ENCODE peak calls at places on chromosome 7, in ten cellular contexts. Y is dorsolateral prefrontal cortex, R is psoas muscle, U is fibroblast of mammary gland, B is IMR-90, L is brain microvascular endothelial cell, V is mammary epithelial cell, Q is heart left ventricle, M is pancreas, D is choroid plexus epithelial cell. J is an unnamed sample.

GRCh38 chr7:70631732-70632131 is 500.2 kb upstream of the GALNT17 start:
- DNase-seq in U (no peak), R (no peak), V (no peak), L (no peak), Y (no peak), D (no peak), M (no peak), B (no peak), Q (no peak), J (no peak)

GRCh38 chr7:138872576-138872975 is 74.6 kb upstream of the ATP6V0A4 start:
- DNase-seq in L (no peak), B (no peak), Q (no peak), M (no peak), Y (no peak), V (peak), R (no peak), D (no peak), U (no peak), J (peak)

GRCh38 chr7:149827089-149827981 is 10.8 kb upstream of the ZNF862 start:
- DNase-seq in M (no peak), Q (peak), V (no peak), Y (no peak), L (no peak), R (no peak), B (no peak), U (no peak), D (no peak), J (no peak)

GRCh38 chr7:57425969-57426628 is 23.9 kb upstream of the ZNF716 start:
- DNase-seq in D (no peak), U (no peak), L (no peak), Y (no peak), V (no peak), B (no peak), Q (no peak), R (no peak), M (peak), J (no peak)

GRCh38 chr7:112103246-112103645 is 103.0 kb downstream of the DOCK4 start:
- DNase-seq in R (no peak), Y (no peak), M (no peak), U (peak), Q (no peak), L (peak), B (peak), V (peak), D (peak), J (peak)

GRCh38 chr7:50690541-50691011 is 92.1 kb downstream of the GRB10 start:
- DNase-seq in V (no peak), R (no peak), U (peak), Y (no peak), L (no peak), Q (no peak), D (no peak), B (no peak), M (no peak), J (no peak)

GRCh38 chr7:40990841-40991240 is 712.0 kb downstream of the INHBA start:
- DNase-seq in L (no peak), B (no peak), D (no peak), R (no peak), Q (no peak), Y (no peak), M (no peak), U (peak), V (no peak), J (no peak)

GRCh38 chr7:158885624-158886023 is 29.3 kb downstream of the DYNC2I1 start:
- DNase-seq in U (peak), M (no peak), R (no peak), Q (no peak), B (peak), V (no peak), Y (no peak), D (peak), L (no peak), J (peak)

GRCh38 chr7:150941983-150942590 is 36.0 kb downstream of the KCNH2 start:
- DNase-seq in Y (no peak), L (no peak), U (no peak), R (no peak), V (peak), M (peak), B (no peak), Q (no peak), D (no peak), J (peak)

DNA sequence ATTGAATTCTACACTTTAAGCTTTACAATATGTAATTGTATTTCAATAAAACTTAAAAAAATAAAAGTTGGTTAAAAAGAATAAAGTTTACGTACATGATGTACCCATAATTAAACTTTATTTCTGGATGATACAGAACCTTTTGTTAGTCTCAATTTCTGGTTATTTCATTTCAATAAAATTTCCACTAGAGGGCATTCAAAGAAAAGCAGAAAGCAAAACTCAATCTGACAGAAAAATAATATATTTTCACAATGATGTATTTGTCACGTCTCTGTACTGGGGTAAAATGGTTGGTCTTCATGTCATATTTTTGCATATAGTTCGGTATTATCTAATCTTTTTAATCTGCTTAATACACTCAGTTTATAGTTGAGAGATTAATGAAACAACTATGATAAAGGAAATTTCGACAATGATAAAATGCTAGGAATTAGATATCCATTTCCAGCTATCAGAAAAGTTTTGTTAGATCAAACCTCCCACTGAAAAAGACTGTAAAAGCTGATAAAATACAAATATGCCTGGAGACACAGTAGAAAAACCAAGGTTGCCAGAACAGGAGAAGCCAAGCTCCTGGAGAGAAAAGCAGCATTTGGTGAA is 27.4 kb downstream of the ASZ1 start:
- DNase-seq in B (peak), R (no peak), L (no peak), Y (no peak), V (no peak), Q (no peak), M (no peak), U (no peak), D (peak), J (peak)
- TF ChIP-seq CTCF in B (peak), R (peak), L (peak), Y (peak), V (peak), Q (peak), M (no peak), U (peak), D (peak), J (no peak)

GRCh38 chr7:36291387-36292316 is 98.0 kb upstream of the ANLN start:
- DNase-seq in B (peak), U (peak), Q (peak), Y (peak), V (peak), R (peak), D (peak), L (peak), M (peak), J (peak)
- TF ChIP-seq CTCF in B (peak), U (peak), Q (peak), Y (peak), V (peak), R (peak), D (peak), L (peak), M (peak), J (peak)

GRCh38 chr7:39703143-39703542 is 79.8 kb downstream of the RALA start:
- DNase-seq in D (peak), U (peak), L (peak), M (no peak), B (peak), Y (no peak), V (no peak), Q (no peak), R (no peak), J (no peak)
- TF ChIP-seq CTCF in D (peak), U (peak), L (peak), M (no peak), B (peak), Y (no peak), V (peak), Q (no peak), R (no peak), J (no peak)

DNA sequence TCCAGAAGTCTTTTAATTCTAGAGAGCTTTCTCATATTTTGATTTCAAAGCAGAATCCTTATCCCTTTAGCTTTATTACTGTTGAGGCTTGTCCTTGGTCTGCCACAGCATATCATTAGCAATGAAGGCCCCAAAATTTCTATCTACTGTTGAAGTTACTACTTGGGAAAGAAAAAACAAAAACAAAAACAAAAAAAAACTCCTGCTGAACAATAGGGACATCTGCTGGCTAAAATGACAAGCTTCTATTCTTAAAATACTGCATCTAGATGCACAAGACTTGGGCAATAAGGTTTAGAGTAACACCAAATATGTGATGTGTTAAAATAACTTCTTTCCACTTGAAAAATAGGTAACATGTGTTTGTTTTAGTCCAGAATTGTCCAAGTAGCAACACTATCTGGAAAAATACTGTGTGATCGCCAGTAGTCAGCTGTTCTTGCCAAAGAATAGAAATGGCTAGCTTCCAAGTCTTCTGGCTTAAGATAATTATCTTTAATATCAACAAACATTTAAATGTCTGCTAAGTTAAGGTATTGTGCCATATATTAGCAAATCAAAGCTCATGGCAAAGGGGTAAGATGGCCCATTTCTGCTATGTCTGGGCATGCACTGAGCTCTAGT is 3.8 kb upstream of the DMTF1 start:
- DNase-seq in R (no peak), V (peak), M (no peak), L (no peak), Y (no peak), U (peak), B (peak), D (peak), Q (no peak), J (peak)
- TF ChIP-seq CTCF in R (peak), V (peak), M (no peak), L (peak), Y (peak), U (peak), B (peak), D (peak), Q (peak), J (peak)

GRCh38 chr7:52685351-52685750 is 350.1 kb upstream of the POM121L12 start:
- DNase-seq in U (no peak), D (peak), M (no peak), B (no peak), Q (no peak), R (no peak), V (no peak), Y (no peak), L (no peak), J (no peak)

GRCh38 chr7:52682993-52683392 is 352.4 kb upstream of the POM121L12 start:
- DNase-seq in L (no peak), V (no peak), U (no peak), B (no peak), Q (no peak), Y (no peak), M (no peak), R (no peak), D (no peak), J (no peak)

GRCh38 chr7:52689912-52690311 is 345.5 kb upstream of the POM121L12 start:
- DNase-seq in M (no peak), D (no peak), B (no peak), V (no peak), R (no peak), Q (no peak), L (no peak), U (no peak), Y (no peak), J (peak)

GRCh38 chr7:52684388-52684787 is 351.0 kb upstream of the POM121L12 start:
- DNase-seq in M (no peak), B (no peak), Y (no peak), Q (no peak), V (no peak), D (no peak), L (no peak), R (no peak), U (no peak), J (no peak)
- TF ChIP-seq CTCF in M (no peak), B (no peak), Y (no peak), Q (no peak), V (no peak), D (no peak), L (no peak), R (no peak), U (no peak), J (no peak)

GRCh38 chr7:46775776-46776175 is 806.1 kb downstream of the TNS3 start:
- DNase-seq in L (no peak), Y (no peak), M (no peak), Q (no peak), V (no peak), R (no peak), D (peak), B (peak), U (no peak), J (no peak)

GRCh38 chr7:46775020-46775419 is 806.9 kb downstream of the TNS3 start:
- DNase-seq in L (no peak), M (no peak), U (peak), V (no peak), Q (no peak), D (no peak), Y (no peak), R (no peak), B (no peak), J (no peak)

GRCh38 chr7:46774515-46774914 is 807.4 kb downstream of the TNS3 start:
- DNase-seq in Y (no peak), D (no peak), V (no peak), Q (no peak), U (peak), M (no peak), L (no peak), R (no peak), B (no peak), J (no peak)

GRCh38 chr7:46772740-46773139 is 809.2 kb downstream of the TNS3 start:
- DNase-seq in B (no peak), Y (no peak), M (no peak), U (no peak), V (no peak), L (no peak), D (no peak), Q (no peak), R (no peak), J (no peak)

DNA sequence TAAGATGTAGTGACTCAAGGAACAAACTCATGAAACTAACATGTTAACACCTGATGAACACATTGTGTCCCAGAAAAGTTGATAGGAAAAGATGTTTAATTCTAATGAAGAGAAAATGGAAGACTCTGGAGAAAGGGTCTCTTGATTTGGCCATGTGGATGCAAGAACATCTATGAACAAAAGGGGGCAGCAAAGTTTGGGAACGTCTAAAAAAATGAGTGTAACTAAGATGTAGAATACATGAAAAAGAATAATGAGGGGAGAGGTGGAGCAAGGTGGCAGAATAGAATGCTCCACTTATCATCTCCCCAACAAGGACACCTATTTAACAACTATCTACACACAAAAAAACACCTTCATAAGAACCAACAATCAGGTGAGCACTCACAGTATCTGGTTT is 805.1 kb downstream of the TNS3 start:
- DNase-seq in L (no peak), B (peak), Q (no peak), Y (no peak), U (peak), M (no peak), V (peak), R (no peak), D (peak), J (peak)
- TF ChIP-seq CTCF in L (peak), B (peak), Q (no peak), Y (no peak), U (peak), M (no peak), V (peak), R (no peak), D (peak), J (peak)

DNA sequence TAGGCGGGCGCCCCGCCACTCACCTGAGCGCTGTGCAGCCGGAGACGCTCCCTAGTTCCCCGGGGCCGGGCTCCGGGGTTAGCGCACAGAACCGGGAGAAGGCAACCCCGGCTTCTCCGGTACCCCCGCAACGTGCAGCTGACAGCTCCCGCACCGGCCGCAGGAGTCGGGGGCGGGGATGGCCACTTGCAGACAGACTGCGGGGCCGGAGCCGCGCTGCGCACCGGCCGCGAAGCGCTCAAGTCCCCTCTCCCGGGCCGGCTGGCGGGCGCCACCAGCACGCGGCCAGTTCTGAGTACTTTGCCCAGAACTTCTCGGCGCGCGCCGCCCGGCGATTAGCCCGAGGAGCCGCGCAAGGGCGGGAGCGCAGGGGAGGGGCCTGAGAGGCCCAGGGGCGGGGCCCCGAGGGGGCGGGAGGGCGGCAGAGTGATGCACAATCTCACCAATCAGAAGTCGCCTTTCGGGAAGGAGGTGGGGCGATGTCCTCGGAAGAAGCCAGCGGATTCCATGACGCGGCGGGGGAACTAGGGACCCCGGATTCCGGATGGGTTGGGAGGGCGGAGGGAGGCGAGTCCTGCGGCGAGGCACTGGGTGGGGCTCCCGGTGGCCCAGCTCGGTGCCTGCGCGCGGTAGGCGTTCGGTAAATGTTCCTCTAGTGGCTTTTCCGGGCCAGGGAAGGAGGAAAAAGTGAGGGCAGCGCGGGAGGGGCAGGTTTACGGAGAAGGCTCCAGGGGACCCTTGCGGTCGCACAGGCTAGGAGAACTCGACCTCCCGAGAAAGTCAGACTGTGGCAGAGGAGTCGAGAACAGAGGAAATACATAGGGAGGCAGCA is at the start of gene OSBPL3:
- DNase-seq in B (peak), Y (peak), M (peak), D (peak), Q (peak), V (peak), U (peak), R (peak), L (peak), J (peak)
- TF ChIP-seq CTCF in B (peak), Y (peak), M (no peak), D (peak), Q (no peak), V (no peak), U (no peak), R (no peak), L (peak), J (no peak)

GRCh38 chr7:128430207-128430606 is 20.4 kb upstream of the IMPDH1 start:
- DNase-seq in M (no peak), Y (no peak), U (no peak), L (no peak), B (no peak), V (no peak), Q (no peak), D (no peak), R (no peak), J (no peak)
- TF ChIP-seq CTCF in M (no peak), Y (no peak), U (no peak), L (no peak), B (no peak), V (peak), Q (no peak), D (no peak), R (no peak), J (no peak)

DNA sequence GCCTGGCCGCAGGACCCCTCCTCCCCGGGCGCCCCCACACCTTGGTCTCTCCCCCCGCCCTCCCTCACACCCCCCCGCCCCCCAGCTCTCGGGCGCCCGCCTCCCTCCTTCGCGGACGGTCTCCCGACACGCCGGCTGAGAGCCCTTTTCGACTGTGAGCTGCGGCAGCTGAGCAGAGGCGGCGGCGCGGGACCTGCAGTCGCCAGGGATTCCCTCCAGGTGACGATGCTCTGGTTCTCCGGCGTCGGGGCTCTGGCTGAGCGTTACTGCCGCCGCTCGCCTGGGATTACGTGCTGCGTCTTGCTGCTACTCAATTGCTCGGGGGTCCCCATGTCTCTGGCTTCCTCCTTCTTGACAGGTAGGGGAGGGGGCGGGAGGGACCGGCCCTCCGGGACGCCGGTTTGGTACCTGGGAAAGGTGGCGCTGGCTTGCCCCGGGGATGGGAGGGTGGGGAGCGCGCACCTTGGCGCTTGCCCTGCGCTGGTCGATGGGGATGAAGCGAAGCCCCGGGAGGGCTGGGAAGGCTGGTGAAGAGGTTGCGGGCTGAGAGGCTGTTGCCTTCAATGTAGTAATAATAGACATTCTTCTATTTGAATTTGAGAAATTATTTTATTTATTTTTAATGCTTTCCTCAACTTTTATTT is at the start of gene BMPER:
- DNase-seq in V (peak), D (no peak), L (no peak), R (peak), Y (peak), B (peak), U (peak), M (peak), Q (peak), J (peak)
- TF ChIP-seq CTCF in V (no peak), D (no peak), L (peak), R (no peak), Y (no peak), B (no peak), U (no peak), M (no peak), Q (no peak), J (no peak)

J was measured in bronchial epithelial cell.